ENCODE peak calls at places on chromosomes 2 and 18, in eight cellular contexts. J, M, O, T, Z, U, B and N are unnamed samples.

GRCh38 chr2:143452817-143453462 is 323.7 kb downstream of the ARHGAP15 start:
- DNase-seq in T (no peak), U (no peak), B (peak; percentile 43), J (no peak), M (no peak), Z (no peak), O (no peak), N (no peak)

GRCh38 chr2:218229239-218229638 is 12.2 kb downstream of the ARPC2 start:
- DNase-seq in M (no peak), O (peak; percentile 85), T (peak; percentile 23), Z (no peak), U (peak; percentile 90), B (peak; percentile 38), J (no peak), N (peak; percentile 40)

GRCh38 chr2:71534786-71535185 is 81.4 kb downstream of the DYSF start:
- DNase-seq in U (no peak), M (no peak), T (no peak), O (no peak), B (no peak), Z (no peak), J (peak; percentile 55), N (no peak)

GRCh38 chr2:17918789-17919188 is 40.3 kb downstream of the KCNS3 start:
- DNase-seq in Z (no peak), T (no peak), M (peak; percentile 15), J (no peak), B (no peak), U (no peak), O (no peak), N (no peak)

GRCh38 chr2:7867858-7868257 is 814.0 kb upstream of the ID2 start:
- DNase-seq in J (no peak), O (no peak), U (no peak), Z (no peak), M (no peak), T (no peak), B (no peak), N (no peak)

GRCh38 chr2:212777020-212777491 is 238.5 kb upstream of the ERBB4 start:
- DNase-seq in T (peak; percentile 9), O (peak; percentile 28), J (no peak), B (no peak), M (no peak), Z (no peak), U (peak; percentile 54), N (peak; percentile 16)

GRCh38 chr2:144942516-144943256 is 422.8 kb upstream of the ZEB2 start:
- DNase-seq in J (no peak), T (peak; percentile 92), B (no peak), U (peak; percentile 81), M (no peak), O (peak; percentile 57), Z (no peak), N (peak; percentile 72)

GRCh38 chr2:10331702-10332401 is 29.1 kb downstream of the HPCAL1 start:
- DNase-seq in U (no peak), M (no peak), O (no peak), T (no peak), Z (peak; percentile 69), B (peak; percentile 51), J (no peak), N (no peak)

GRCh38 chr2:239960929-239961661 is 64.0 kb downstream of the NDUFA10 start:
- DNase-seq in Z (no peak), O (no peak), J (no peak), B (no peak), T (no peak), M (no peak), U (no peak), N (no peak)

GRCh38 chr2:12090590-12090989 is 344.2 kb downstream of the LPIN1 start:
- DNase-seq in U (no peak), T (no peak), M (no peak), O (no peak), Z (no peak), B (no peak), J (no peak), N (no peak)

GRCh38 chr2:41949541-41950439 is 98.0 kb upstream of the PKDCC start:
- DNase-seq in M (no peak), B (no peak), U (no peak), J (no peak), T (no peak), O (no peak), Z (no peak), N (no peak)

GRCh38 chr2:174878537-174879147 is 114.4 kb upstream of the CHRNA1 start:
- DNase-seq in J (no peak), O (peak; percentile 38), Z (no peak), T (no peak), M (no peak), U (peak; percentile 41), B (no peak), N (peak; percentile 52)

GRCh38 chr2:14967739-14968138 is 335.2 kb downstream of the LRATD1 start:
- DNase-seq in T (no peak), J (no peak), O (no peak), M (no peak), U (no peak), B (no peak), Z (no peak), N (no peak)

GRCh38 chr2:43276517-43276931 is 50.1 kb upstream of the ZFP36L2 start:
- DNase-seq in O (no peak), J (no peak), Z (no peak), M (no peak), T (no peak), B (no peak), U (no peak), N (peak; percentile 13)

GRCh38 chr2:36287363-36288275 is 68.0 kb upstream of the CRIM1 start:
- DNase-seq in O (no peak), Z (no peak), T (no peak), U (peak; percentile 73), J (no peak), M (no peak), B (no peak), N (no peak)

GRCh38 chr2:71556811-71557210 is 103.5 kb downstream of the DYSF start:
- DNase-seq in M (no peak), B (no peak), T (no peak), U (no peak), Z (no peak), O (no peak), J (no peak), N (no peak)

GRCh38 chr2:158305501-158305900 is 151.1 kb downstream of the CCDC148 start:
- DNase-seq in U (peak; percentile 17), T (no peak), M (no peak), B (no peak), O (peak; percentile 76), Z (no peak), J (no peak), N (no peak)

GRCh38 chr18:78783564-78783960 is 196.1 kb upstream of the SALL3 start:
- DNase-seq in B (no peak), O (no peak), M (no peak), J (peak; percentile 81), T (no peak), U (no peak), Z (no peak), N (no peak)

GRCh38 chr2:152387046-152387445 is 52.1 kb downstream of the FMNL2 start:
- DNase-seq in O (no peak), M (no peak), T (no peak), B (no peak), J (no peak), U (no peak), Z (no peak), N (no peak)

GRCh38 chr2:212979799-212980198 is 171.6 kb downstream of the IKZF2 start:
- DNase-seq in Z (no peak), J (no peak), M (no peak), O (no peak), T (no peak), B (no peak), U (peak; percentile 28), N (no peak)

GRCh38 chr2:238974510-238975166 is 126.8 kb downstream of the TWIST2 start:
- DNase-seq in B (no peak), O (peak; percentile 92), M (peak; percentile 48), Z (no peak), J (no peak), U (peak; percentile 65), T (peak; percentile 80), N (peak; percentile 98)

GRCh38 chr2:72150157-72150960 is 2.7 kb upstream of the CYP26B1 start:
- DNase-seq in T (peak; percentile 92), J (peak; percentile 90), U (peak; percentile 67), Z (peak; percentile 59), B (peak; percentile 56), M (peak; percentile 70), O (peak; percentile 66), N (peak; percentile 36)

GRCh38 chr2:127580167-127581049 is 44.9 kb downstream of the MYO7B start:
- DNase-seq in B (no peak), M (no peak), U (no peak), Z (no peak), O (no peak), J (peak; percentile 67), T (no peak), N (no peak)

GRCh38 chr2:33083671-33084387 is 137.1 kb downstream of the LTBP1 start:
- DNase-seq in J (no peak), M (no peak), T (no peak), U (no peak), O (no peak), B (no peak), Z (no peak), N (no peak)

GRCh38 chr18:58167073-58167472 is 123.0 kb downstream of the NEDD4L start:
- DNase-seq in Z (no peak), O (no peak), U (no peak), B (no peak), T (no peak), J (no peak), M (no peak), N (no peak)